ENCODE peak calls at places on chromosome 1, in eight cellular contexts. One of them, this sample, is unnamed.

GRCh38 chr1:207025144-207025880 is 7.2 kb downstream of the C1orf116 start:
- DNase-seq in IMR-90: peak; percentile 49
- DNase-seq in heart right ventricle: no peak
- DNase-seq in esophagus squamous epithelium: no peak
- DNase-seq in tibial nerve: no peak
- DNase-seq in mesothelial cell of epicardium: no peak
- DNase-seq in choroid plexus epithelial cell: peak; percentile 39
- DNase-seq in endodermal cell: peak; percentile 83
- DNase-seq in this sample: no peak

GRCh38 chr1:165853528-165854075 is 26.2 kb downstream of the UCK2 start:
- DNase-seq in IMR-90: peak; percentile 62
- DNase-seq in heart right ventricle: no peak
- DNase-seq in esophagus squamous epithelium: no peak
- DNase-seq in tibial nerve: no peak
- DNase-seq in mesothelial cell of epicardium: no peak
- DNase-seq in choroid plexus epithelial cell: no peak
- DNase-seq in endodermal cell: no peak
- DNase-seq in this sample: no peak

GRCh38 chr1:166479052-166479631 is 312.3 kb upstream of the FAM78B start:
- DNase-seq in IMR-90: peak; percentile 18
- DNase-seq in heart right ventricle: peak; percentile 21
- DNase-seq in esophagus squamous epithelium: no peak
- DNase-seq in tibial nerve: peak; percentile 51
- DNase-seq in mesothelial cell of epicardium: no peak
- DNase-seq in choroid plexus epithelial cell: peak; percentile 52
- DNase-seq in endodermal cell: peak; percentile 82
- DNase-seq in this sample: peak; percentile 38

GRCh38 chr1:85569122-85569521 is 11.4 kb upstream of the CCN1 start:
- DNase-seq in IMR-90: peak; percentile 90
- DNase-seq in heart right ventricle: no peak
- DNase-seq in esophagus squamous epithelium: no peak
- DNase-seq in tibial nerve: no peak
- DNase-seq in mesothelial cell of epicardium: no peak
- DNase-seq in choroid plexus epithelial cell: peak; percentile 90
- DNase-seq in endodermal cell: no peak
- DNase-seq in this sample: no peak

GRCh38 chr1:167482184-167482583 is 36.1 kb downstream of the CD247 start:
- DNase-seq in IMR-90: no peak
- DNase-seq in heart right ventricle: no peak
- DNase-seq in esophagus squamous epithelium: no peak
- DNase-seq in tibial nerve: no peak
- DNase-seq in mesothelial cell of epicardium: no peak
- DNase-seq in choroid plexus epithelial cell: no peak
- DNase-seq in endodermal cell: no peak
- DNase-seq in this sample: no peak

GRCh38 chr1:228364068-228364705 is 42.4 kb downstream of the TRIM11 start:
- DNase-seq in IMR-90: no peak
- DNase-seq in heart right ventricle: peak; percentile 11
- DNase-seq in esophagus squamous epithelium: no peak
- DNase-seq in tibial nerve: no peak
- DNase-seq in mesothelial cell of epicardium: peak; percentile 12
- DNase-seq in choroid plexus epithelial cell: no peak
- DNase-seq in endodermal cell: no peak
- DNase-seq in this sample: no peak

GRCh38 chr1:56676571-56677035 is 31.5 kb downstream of the PRKAA2 start:
- DNase-seq in IMR-90: peak; percentile 95
- DNase-seq in heart right ventricle: no peak
- DNase-seq in esophagus squamous epithelium: no peak
- DNase-seq in tibial nerve: no peak
- DNase-seq in mesothelial cell of epicardium: no peak
- DNase-seq in choroid plexus epithelial cell: peak; percentile 89
- DNase-seq in endodermal cell: no peak
- DNase-seq in this sample: no peak

GRCh38 chr1:11335417-11336070 is 62.5 kb downstream of the UBIAD1 start:
- DNase-seq in IMR-90: no peak
- DNase-seq in heart right ventricle: no peak
- DNase-seq in esophagus squamous epithelium: no peak
- DNase-seq in tibial nerve: no peak
- DNase-seq in mesothelial cell of epicardium: no peak
- DNase-seq in choroid plexus epithelial cell: no peak
- DNase-seq in endodermal cell: no peak
- DNase-seq in this sample: peak; percentile 84

GRCh38 chr1:203300441-203301330 is 4.6 kb upstream of the BTG2 start:
- DNase-seq in IMR-90: no peak
- DNase-seq in heart right ventricle: no peak
- DNase-seq in esophagus squamous epithelium: no peak
- DNase-seq in tibial nerve: no peak
- DNase-seq in mesothelial cell of epicardium: no peak
- DNase-seq in choroid plexus epithelial cell: no peak
- DNase-seq in endodermal cell: no peak
- DNase-seq in this sample: no peak

GRCh38 chr1:162130308-162130707 is 60.8 kb downstream of the NOS1AP start:
- DNase-seq in IMR-90: no peak
- DNase-seq in heart right ventricle: no peak
- DNase-seq in esophagus squamous epithelium: no peak
- DNase-seq in tibial nerve: no peak
- DNase-seq in mesothelial cell of epicardium: no peak
- DNase-seq in choroid plexus epithelial cell: no peak
- DNase-seq in endodermal cell: no peak
- DNase-seq in this sample: no peak

GRCh38 chr1:22612657-22613056 is 23.8 kb upstream of the C1QA start:
- DNase-seq in IMR-90: no peak
- DNase-seq in heart right ventricle: no peak
- DNase-seq in esophagus squamous epithelium: no peak
- DNase-seq in tibial nerve: no peak
- DNase-seq in mesothelial cell of epicardium: no peak
- DNase-seq in choroid plexus epithelial cell: no peak
- DNase-seq in endodermal cell: no peak
- DNase-seq in this sample: no peak

GRCh38 chr1:16145988-16146887 is 9.6 kb downstream of the EPHA2 start:
- DNase-seq in IMR-90: peak; percentile 92
- DNase-seq in heart right ventricle: peak; percentile 84
- DNase-seq in esophagus squamous epithelium: no peak
- DNase-seq in tibial nerve: no peak
- DNase-seq in mesothelial cell of epicardium: peak; percentile 87
- DNase-seq in choroid plexus epithelial cell: peak; percentile 96
- DNase-seq in endodermal cell: peak; percentile 97
- DNase-seq in this sample: peak; percentile 83

DNA sequence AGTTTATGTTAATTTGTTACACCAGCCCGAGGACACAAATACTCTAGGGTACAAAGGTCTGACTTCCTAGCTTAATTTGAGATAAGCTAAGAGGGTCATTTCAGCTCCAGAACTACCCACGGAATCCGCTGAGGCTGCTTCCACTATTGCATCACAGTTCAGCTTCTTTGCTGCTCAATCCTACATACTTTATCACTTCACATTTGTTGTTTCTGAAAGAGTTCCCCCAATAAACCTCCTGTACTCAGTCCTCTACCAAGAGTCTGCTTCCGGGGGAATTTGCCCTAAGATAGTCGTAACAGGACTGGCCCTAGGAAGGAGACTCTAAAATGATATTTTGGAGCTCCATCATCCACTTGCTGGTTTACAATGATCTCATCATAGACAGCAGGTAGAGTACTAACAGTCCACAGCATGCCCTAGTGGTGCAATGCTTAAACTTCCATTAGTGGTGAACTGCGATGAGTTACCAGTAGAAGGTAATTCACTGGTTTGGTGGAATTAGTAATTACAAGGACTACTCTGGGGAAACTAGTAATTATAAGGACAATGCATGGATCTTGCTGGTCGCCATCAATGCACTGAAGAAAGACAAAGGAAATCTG is 229.3 kb downstream of the USH2A start:
- DNase-seq in IMR-90: no peak
- DNase-seq in heart right ventricle: no peak
- DNase-seq in esophagus squamous epithelium: no peak
- DNase-seq in tibial nerve: no peak
- DNase-seq in mesothelial cell of epicardium: no peak
- DNase-seq in choroid plexus epithelial cell: no peak
- DNase-seq in endodermal cell: no peak
- DNase-seq in this sample: no peak
- TF ChIP-seq CTCF in IMR-90: peak; percentile 25
- TF ChIP-seq CTCF in heart right ventricle: no peak
- TF ChIP-seq CTCF in esophagus squamous epithelium: no peak
- TF ChIP-seq CTCF in tibial nerve: no peak
- TF ChIP-seq CTCF in mesothelial cell of epicardium: no peak
- TF ChIP-seq CTCF in choroid plexus epithelial cell: no peak
- TF ChIP-seq CTCF in endodermal cell: peak; percentile 76
- TF ChIP-seq CTCF in this sample: no peak

DNA sequence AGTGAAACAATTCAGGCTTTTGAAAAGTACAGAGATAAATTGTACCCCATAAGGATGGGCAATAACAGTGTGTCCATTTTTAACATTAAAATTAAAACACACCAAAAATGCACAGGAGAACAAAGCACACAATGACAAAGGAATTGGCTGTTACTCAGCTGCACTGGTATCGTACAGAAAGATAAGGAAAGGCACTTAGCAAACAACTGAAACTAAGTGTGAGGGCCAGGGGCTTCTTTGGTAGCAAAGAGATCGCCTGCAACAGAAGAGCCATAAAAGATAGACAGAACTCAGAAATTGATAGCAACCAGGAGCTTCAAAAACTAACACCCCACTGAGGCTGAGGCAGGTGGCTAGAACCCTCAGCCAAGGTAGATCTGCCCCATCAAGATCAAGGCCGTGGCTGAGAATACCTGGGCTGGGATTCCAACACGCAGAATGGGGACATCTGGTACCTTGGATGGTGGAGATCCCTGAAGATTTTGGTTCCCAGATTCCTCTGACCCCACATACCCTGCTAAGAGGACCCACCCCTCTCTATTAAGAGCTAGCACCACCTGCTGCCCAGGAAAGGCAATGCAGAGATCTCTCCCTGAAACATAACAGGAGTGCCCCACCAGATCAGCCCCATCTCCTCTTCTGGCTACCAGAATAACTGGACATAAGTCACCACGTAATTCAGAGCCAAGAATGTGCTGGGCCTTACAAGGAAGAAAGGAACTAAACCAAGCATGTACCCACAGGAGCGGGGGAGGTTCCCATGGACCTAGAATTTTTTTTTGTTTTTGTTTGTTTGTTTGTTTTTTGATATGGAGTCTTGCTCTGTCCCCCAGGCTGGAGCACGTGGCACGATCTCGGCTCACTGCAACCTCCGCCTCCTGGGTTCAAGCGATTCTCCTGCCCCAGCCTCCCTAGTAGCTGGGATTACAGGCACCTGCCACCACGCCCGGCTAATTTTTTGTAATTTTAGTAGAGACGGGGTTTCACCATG is 16.2 kb downstream of the PLEKHO1 start:
- DNase-seq in IMR-90: peak; percentile 55
- DNase-seq in heart right ventricle: peak; percentile 40
- DNase-seq in esophagus squamous epithelium: no peak
- DNase-seq in tibial nerve: no peak
- DNase-seq in mesothelial cell of epicardium: no peak
- DNase-seq in choroid plexus epithelial cell: peak; percentile 67
- DNase-seq in endodermal cell: peak; percentile 90
- DNase-seq in this sample: peak; percentile 70
- TF ChIP-seq CTCF in IMR-90: peak; percentile 73
- TF ChIP-seq CTCF in heart right ventricle: peak; percentile 41
- TF ChIP-seq CTCF in esophagus squamous epithelium: peak; percentile 50
- TF ChIP-seq CTCF in tibial nerve: peak; percentile 29
- TF ChIP-seq CTCF in mesothelial cell of epicardium: peak; percentile 27
- TF ChIP-seq CTCF in choroid plexus epithelial cell: peak; percentile 93
- TF ChIP-seq CTCF in endodermal cell: peak; percentile 79
- TF ChIP-seq CTCF in this sample: peak; percentile 65

GRCh38 chr1:53378061-53378460 is 50.2 kb upstream of the LRP8 start:
- DNase-seq in IMR-90: no peak
- DNase-seq in heart right ventricle: no peak
- DNase-seq in esophagus squamous epithelium: no peak
- DNase-seq in tibial nerve: no peak
- DNase-seq in mesothelial cell of epicardium: peak; percentile 12
- DNase-seq in choroid plexus epithelial cell: no peak
- DNase-seq in endodermal cell: peak; percentile 35
- DNase-seq in this sample: no peak

GRCh38 chr1:53377438-53377841 is 49.6 kb upstream of the LRP8 start:
- DNase-seq in IMR-90: no peak
- DNase-seq in heart right ventricle: no peak
- DNase-seq in esophagus squamous epithelium: no peak
- DNase-seq in tibial nerve: no peak
- DNase-seq in mesothelial cell of epicardium: peak; percentile 8
- DNase-seq in choroid plexus epithelial cell: no peak
- DNase-seq in endodermal cell: peak; percentile 42
- DNase-seq in this sample: no peak

GRCh38 chr1:53376742-53377437 is 49.0 kb upstream of the LRP8 start:
- DNase-seq in IMR-90: no peak
- DNase-seq in heart right ventricle: no peak
- DNase-seq in esophagus squamous epithelium: no peak
- DNase-seq in tibial nerve: no peak
- DNase-seq in mesothelial cell of epicardium: peak; percentile 3
- DNase-seq in choroid plexus epithelial cell: no peak
- DNase-seq in endodermal cell: peak; percentile 59
- DNase-seq in this sample: no peak

GRCh38 chr1:53375440-53375839 is 47.6 kb upstream of the LRP8 start:
- DNase-seq in IMR-90: no peak
- DNase-seq in heart right ventricle: no peak
- DNase-seq in esophagus squamous epithelium: no peak
- DNase-seq in tibial nerve: no peak
- DNase-seq in mesothelial cell of epicardium: peak; percentile 23
- DNase-seq in choroid plexus epithelial cell: no peak
- DNase-seq in endodermal cell: peak; percentile 49
- DNase-seq in this sample: no peak

GRCh38 chr1:53376041-53376461 is 48.2 kb upstream of the LRP8 start:
- DNase-seq in IMR-90: no peak
- DNase-seq in heart right ventricle: no peak
- DNase-seq in esophagus squamous epithelium: no peak
- DNase-seq in tibial nerve: no peak
- DNase-seq in mesothelial cell of epicardium: peak; percentile 14
- DNase-seq in choroid plexus epithelial cell: no peak
- DNase-seq in endodermal cell: peak; percentile 65
- DNase-seq in this sample: no peak
- TF ChIP-seq CTCF in IMR-90: no peak
- TF ChIP-seq CTCF in heart right ventricle: no peak
- TF ChIP-seq CTCF in esophagus squamous epithelium: no peak
- TF ChIP-seq CTCF in tibial nerve: no peak
- TF ChIP-seq CTCF in mesothelial cell of epicardium: no peak
- TF ChIP-seq CTCF in choroid plexus epithelial cell: no peak
- TF ChIP-seq CTCF in endodermal cell: no peak
- TF ChIP-seq CTCF in this sample: no peak

GRCh38 chr1:23796466-23797271 is 3.9 kb downstream of the GALE start:
- DNase-seq in IMR-90: no peak
- DNase-seq in heart right ventricle: no peak
- DNase-seq in esophagus squamous epithelium: no peak
- DNase-seq in tibial nerve: no peak
- DNase-seq in mesothelial cell of epicardium: no peak
- DNase-seq in choroid plexus epithelial cell: no peak
- DNase-seq in endodermal cell: peak; percentile 78
- DNase-seq in this sample: no peak
- TF ChIP-seq CTCF in IMR-90: no peak
- TF ChIP-seq CTCF in heart right ventricle: no peak
- TF ChIP-seq CTCF in esophagus squamous epithelium: no peak
- TF ChIP-seq CTCF in tibial nerve: no peak
- TF ChIP-seq CTCF in mesothelial cell of epicardium: no peak
- TF ChIP-seq CTCF in choroid plexus epithelial cell: peak; percentile 3
- TF ChIP-seq CTCF in endodermal cell: peak; percentile 63
- TF ChIP-seq CTCF in this sample: no peak

DNA sequence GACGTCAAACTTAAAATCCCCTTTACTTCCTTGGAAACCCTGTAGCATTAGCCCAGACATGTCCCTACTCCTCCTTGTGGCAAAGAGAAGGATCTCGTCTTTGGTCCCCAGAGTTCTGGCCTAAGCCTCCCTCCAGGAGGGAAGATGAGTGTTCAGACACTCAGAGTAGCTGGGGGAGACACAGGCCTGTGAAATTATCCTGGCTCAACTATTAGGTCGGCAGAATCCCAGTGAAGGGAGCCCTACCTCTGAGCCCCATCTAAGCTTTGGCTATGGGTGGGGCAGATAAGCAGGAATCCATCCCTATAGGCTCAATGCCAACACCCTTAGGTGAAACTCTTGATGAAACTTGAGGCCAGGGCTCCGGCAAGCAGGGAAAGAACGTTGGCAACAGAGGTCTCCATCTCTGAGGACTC is 1.7 kb upstream of the SFN start:
- DNase-seq in IMR-90: peak; percentile 46
- DNase-seq in heart right ventricle: no peak
- DNase-seq in esophagus squamous epithelium: no peak
- DNase-seq in tibial nerve: no peak
- DNase-seq in mesothelial cell of epicardium: no peak
- DNase-seq in choroid plexus epithelial cell: peak; percentile 56
- DNase-seq in endodermal cell: peak; percentile 68
- DNase-seq in this sample: no peak
- TF ChIP-seq CTCF in IMR-90: peak; percentile 43
- TF ChIP-seq CTCF in heart right ventricle: no peak
- TF ChIP-seq CTCF in esophagus squamous epithelium: no peak
- TF ChIP-seq CTCF in tibial nerve: no peak
- TF ChIP-seq CTCF in mesothelial cell of epicardium: no peak
- TF ChIP-seq CTCF in choroid plexus epithelial cell: peak; percentile 53
- TF ChIP-seq CTCF in endodermal cell: peak; percentile 68
- TF ChIP-seq CTCF in this sample: no peak

This sample was measured in GM13976.